ENCODE peak calls at places on chromosome 9, in ten cellular contexts. One of them, this sample, is unnamed.

GRCh38 chr9:124360277-124360676 is 55.0 kb downstream of the PSMB7 start:
- DNase-seq in HepG2: no peak
- DNase-seq in fibroblast of pulmonary artery: no peak
- DNase-seq in cardiac muscle cell: no peak
- DNase-seq in upper lobe of left lung: no peak
- DNase-seq in AG04450: no peak
- DNase-seq in esophagus muscularis mucosa: no peak
- DNase-seq in cardiac fibroblast: no peak
- DNase-seq in Peyer's patch: no peak
- DNase-seq in left ventricle myocardium inferior: no peak
- DNase-seq in this sample: no peak

GRCh38 chr9:71604197-71605063 is 163.9 kb downstream of the CEMIP2 start:
- DNase-seq in HepG2: peak; percentile 64
- DNase-seq in fibroblast of pulmonary artery: peak; percentile 83
- DNase-seq in cardiac muscle cell: peak; percentile 85
- DNase-seq in upper lobe of left lung: peak; percentile 83
- DNase-seq in AG04450: peak; percentile 54
- DNase-seq in esophagus muscularis mucosa: no peak
- DNase-seq in cardiac fibroblast: peak; percentile 83
- DNase-seq in Peyer's patch: peak; percentile 78
- DNase-seq in left ventricle myocardium inferior: peak; percentile 66
- DNase-seq in this sample: peak; percentile 69

GRCh38 chr9:134422301-134422700 is 96.0 kb downstream of the RXRA start:
- DNase-seq in HepG2: no peak
- DNase-seq in fibroblast of pulmonary artery: peak; percentile 21
- DNase-seq in cardiac muscle cell: no peak
- DNase-seq in upper lobe of left lung: peak; percentile 88
- DNase-seq in AG04450: no peak
- DNase-seq in esophagus muscularis mucosa: no peak
- DNase-seq in cardiac fibroblast: no peak
- DNase-seq in Peyer's patch: no peak
- DNase-seq in left ventricle myocardium inferior: no peak
- DNase-seq in this sample: no peak

GRCh38 chr9:130381660-130382059 is 63.1 kb upstream of the ASS1 start:
- DNase-seq in HepG2: no peak
- DNase-seq in fibroblast of pulmonary artery: no peak
- DNase-seq in cardiac muscle cell: no peak
- DNase-seq in upper lobe of left lung: no peak
- DNase-seq in AG04450: no peak
- DNase-seq in esophagus muscularis mucosa: no peak
- DNase-seq in cardiac fibroblast: no peak
- DNase-seq in Peyer's patch: no peak
- DNase-seq in left ventricle myocardium inferior: no peak
- DNase-seq in this sample: no peak

GRCh38 chr9:129501771-129502324 is 119.1 kb downstream of the C9orf50 start:
- DNase-seq in HepG2: no peak
- DNase-seq in fibroblast of pulmonary artery: no peak
- DNase-seq in cardiac muscle cell: no peak
- DNase-seq in upper lobe of left lung: peak; percentile 84
- DNase-seq in AG04450: no peak
- DNase-seq in esophagus muscularis mucosa: no peak
- DNase-seq in cardiac fibroblast: no peak
- DNase-seq in Peyer's patch: no peak
- DNase-seq in left ventricle myocardium inferior: no peak
- DNase-seq in this sample: no peak

GRCh38 chr9:78234810-78235209 is 1.1 kb upstream of the CEP78 start:
- DNase-seq in HepG2: no peak
- DNase-seq in fibroblast of pulmonary artery: peak; percentile 63
- DNase-seq in cardiac muscle cell: no peak
- DNase-seq in upper lobe of left lung: no peak
- DNase-seq in AG04450: no peak
- DNase-seq in esophagus muscularis mucosa: no peak
- DNase-seq in cardiac fibroblast: peak; percentile 51
- DNase-seq in Peyer's patch: no peak
- DNase-seq in left ventricle myocardium inferior: no peak
- DNase-seq in this sample: peak; percentile 48

GRCh38 chr9:71587576-71588362 is 180.5 kb downstream of the CEMIP2 start:
- DNase-seq in HepG2: no peak
- DNase-seq in fibroblast of pulmonary artery: no peak
- DNase-seq in cardiac muscle cell: no peak
- DNase-seq in upper lobe of left lung: no peak
- DNase-seq in AG04450: no peak
- DNase-seq in esophagus muscularis mucosa: no peak
- DNase-seq in cardiac fibroblast: peak; percentile 76
- DNase-seq in Peyer's patch: no peak
- DNase-seq in left ventricle myocardium inferior: no peak
- DNase-seq in this sample: peak; percentile 16

GRCh38 chr9:19127881-19128719 is 808 bp upstream of the PLIN2 start:
- DNase-seq in HepG2: no peak
- DNase-seq in fibroblast of pulmonary artery: no peak
- DNase-seq in cardiac muscle cell: no peak
- DNase-seq in upper lobe of left lung: no peak
- DNase-seq in AG04450: no peak
- DNase-seq in esophagus muscularis mucosa: no peak
- DNase-seq in cardiac fibroblast: peak; percentile 55
- DNase-seq in Peyer's patch: peak; percentile 41
- DNase-seq in left ventricle myocardium inferior: peak; percentile 37
- DNase-seq in this sample: no peak

GRCh38 chr9:132171702-132172101 is 9.8 kb downstream of the NTNG2 start:
- DNase-seq in HepG2: no peak
- DNase-seq in fibroblast of pulmonary artery: no peak
- DNase-seq in cardiac muscle cell: no peak
- DNase-seq in upper lobe of left lung: no peak
- DNase-seq in AG04450: no peak
- DNase-seq in esophagus muscularis mucosa: no peak
- DNase-seq in cardiac fibroblast: no peak
- DNase-seq in Peyer's patch: no peak
- DNase-seq in left ventricle myocardium inferior: no peak
- DNase-seq in this sample: no peak

GRCh38 chr9:127825319-127826051 is 22.8 kb downstream of the FPGS start:
- DNase-seq in HepG2: peak; percentile 56
- DNase-seq in fibroblast of pulmonary artery: no peak
- DNase-seq in cardiac muscle cell: peak; percentile 85
- DNase-seq in upper lobe of left lung: peak; percentile 53
- DNase-seq in AG04450: no peak
- DNase-seq in esophagus muscularis mucosa: no peak
- DNase-seq in cardiac fibroblast: no peak
- DNase-seq in Peyer's patch: peak; percentile 35
- DNase-seq in left ventricle myocardium inferior: peak; percentile 58
- DNase-seq in this sample: no peak

GRCh38 chr9:113580041-113580953 is 116.8 kb downstream of the RGS3 start:
- DNase-seq in HepG2: no peak
- DNase-seq in fibroblast of pulmonary artery: peak; percentile 58
- DNase-seq in cardiac muscle cell: no peak
- DNase-seq in upper lobe of left lung: peak; percentile 98
- DNase-seq in AG04450: no peak
- DNase-seq in esophagus muscularis mucosa: no peak
- DNase-seq in cardiac fibroblast: peak; percentile 59
- DNase-seq in Peyer's patch: peak; percentile 86
- DNase-seq in left ventricle myocardium inferior: peak; percentile 80
- DNase-seq in this sample: no peak

GRCh38 chr9:14627513-14627912 is 65.7 kb downstream of the ZDHHC21 start:
- DNase-seq in HepG2: no peak
- DNase-seq in fibroblast of pulmonary artery: no peak
- DNase-seq in cardiac muscle cell: no peak
- DNase-seq in upper lobe of left lung: no peak
- DNase-seq in AG04450: no peak
- DNase-seq in esophagus muscularis mucosa: no peak
- DNase-seq in cardiac fibroblast: no peak
- DNase-seq in Peyer's patch: no peak
- DNase-seq in left ventricle myocardium inferior: no peak
- DNase-seq in this sample: no peak

GRCh38 chr9:17783227-17783626 is 204.4 kb downstream of the SH3GL2 start:
- DNase-seq in HepG2: no peak
- DNase-seq in fibroblast of pulmonary artery: no peak
- DNase-seq in cardiac muscle cell: no peak
- DNase-seq in upper lobe of left lung: no peak
- DNase-seq in AG04450: no peak
- DNase-seq in esophagus muscularis mucosa: no peak
- DNase-seq in cardiac fibroblast: no peak
- DNase-seq in Peyer's patch: no peak
- DNase-seq in left ventricle myocardium inferior: no peak
- DNase-seq in this sample: no peak

GRCh38 chr9:10173561-10173960 is 439.2 kb downstream of the PTPRD start:
- DNase-seq in HepG2: no peak
- DNase-seq in fibroblast of pulmonary artery: no peak
- DNase-seq in cardiac muscle cell: no peak
- DNase-seq in upper lobe of left lung: no peak
- DNase-seq in AG04450: no peak
- DNase-seq in esophagus muscularis mucosa: no peak
- DNase-seq in cardiac fibroblast: no peak
- DNase-seq in Peyer's patch: no peak
- DNase-seq in left ventricle myocardium inferior: no peak
- DNase-seq in this sample: no peak

DNA sequence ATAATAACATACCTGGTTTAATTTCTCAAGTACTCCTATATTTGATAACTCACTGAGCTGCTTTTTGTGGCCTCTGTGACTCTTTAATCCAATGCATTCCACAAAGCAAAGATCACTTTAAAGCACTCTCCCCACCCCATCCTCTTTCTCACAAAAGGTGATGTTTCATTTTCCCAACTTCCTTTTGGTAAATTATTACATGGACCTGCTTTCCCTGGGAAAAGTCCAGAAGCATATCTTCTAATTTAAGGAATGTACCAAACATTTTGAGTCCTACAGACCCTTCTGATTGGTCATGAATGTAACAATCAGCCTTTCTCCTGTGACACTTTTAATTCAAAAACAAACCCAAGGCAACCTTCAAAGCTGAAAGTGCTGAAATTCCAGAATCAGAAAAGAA is 71.1 kb downstream of the MLLT3 start:
- DNase-seq in HepG2: peak; percentile 24
- DNase-seq in fibroblast of pulmonary artery: no peak
- DNase-seq in cardiac muscle cell: no peak
- DNase-seq in upper lobe of left lung: no peak
- DNase-seq in AG04450: no peak
- DNase-seq in esophagus muscularis mucosa: no peak
- DNase-seq in cardiac fibroblast: peak; percentile 16
- DNase-seq in Peyer's patch: no peak
- DNase-seq in left ventricle myocardium inferior: no peak
- DNase-seq in this sample: no peak
- H3K4me3 ChIP-seq in HepG2: no peak overlapping the region
- H3K4me3 ChIP-seq in fibroblast of pulmonary artery: no peak overlapping the region
- H3K4me3 ChIP-seq in cardiac muscle cell: no peak overlapping the region
- H3K4me3 ChIP-seq in upper lobe of left lung: no peak overlapping the region
- H3K4me3 ChIP-seq in AG04450: no peak overlapping the region
- H3K4me3 ChIP-seq in esophagus muscularis mucosa: no peak overlapping the region
- H3K4me3 ChIP-seq in cardiac fibroblast: no peak overlapping the region
- H3K4me3 ChIP-seq in Peyer's patch: no peak overlapping the region
- H3K4me3 ChIP-seq in left ventricle myocardium inferior: no peak overlapping the region
- H3K4me3 ChIP-seq in this sample: no peak overlapping the region

GRCh38 chr9:98132806-98133631 is 14.0 kb upstream of the TRIM14 start:
- DNase-seq in HepG2: no peak
- DNase-seq in fibroblast of pulmonary artery: no peak
- DNase-seq in cardiac muscle cell: no peak
- DNase-seq in upper lobe of left lung: no peak
- DNase-seq in AG04450: no peak
- DNase-seq in esophagus muscularis mucosa: no peak
- DNase-seq in cardiac fibroblast: no peak
- DNase-seq in Peyer's patch: no peak
- DNase-seq in left ventricle myocardium inferior: no peak
- DNase-seq in this sample: no peak
- TF ChIP-seq CTCF in HepG2: no peak
- TF ChIP-seq CTCF in fibroblast of pulmonary artery: no peak
- TF ChIP-seq CTCF in cardiac muscle cell: no peak
- TF ChIP-seq CTCF in upper lobe of left lung: no peak
- TF ChIP-seq CTCF in AG04450: no peak
- TF ChIP-seq CTCF in esophagus muscularis mucosa: no peak
- TF ChIP-seq CTCF in cardiac fibroblast: no peak
- TF ChIP-seq CTCF in Peyer's patch: no peak
- TF ChIP-seq CTCF in left ventricle myocardium inferior: no peak
- TF ChIP-seq CTCF in this sample: no peak

GRCh38 chr9:82776508-82776907 is 286.4 kb downstream of the RASEF start:
- DNase-seq in HepG2: no peak
- DNase-seq in fibroblast of pulmonary artery: no peak
- DNase-seq in cardiac muscle cell: no peak
- DNase-seq in upper lobe of left lung: no peak
- DNase-seq in AG04450: no peak
- DNase-seq in esophagus muscularis mucosa: no peak
- DNase-seq in cardiac fibroblast: no peak
- DNase-seq in Peyer's patch: no peak
- DNase-seq in left ventricle myocardium inferior: no peak
- DNase-seq in this sample: no peak
- H3K4me3 ChIP-seq in HepG2: no peak overlapping the region
- H3K4me3 ChIP-seq in fibroblast of pulmonary artery: no peak overlapping the region
- H3K4me3 ChIP-seq in cardiac muscle cell: no peak overlapping the region
- H3K4me3 ChIP-seq in upper lobe of left lung: no peak overlapping the region
- H3K4me3 ChIP-seq in AG04450: no peak overlapping the region
- H3K4me3 ChIP-seq in esophagus muscularis mucosa: no peak overlapping the region
- H3K4me3 ChIP-seq in cardiac fibroblast: no peak overlapping the region
- H3K4me3 ChIP-seq in Peyer's patch: no peak overlapping the region
- H3K4me3 ChIP-seq in left ventricle myocardium inferior: no peak overlapping the region
- H3K4me3 ChIP-seq in this sample: no peak overlapping the region

GRCh38 chr9:97763884-97764283 is 66.7 kb upstream of the XPA start:
- DNase-seq in HepG2: no peak
- DNase-seq in fibroblast of pulmonary artery: no peak
- DNase-seq in cardiac muscle cell: no peak
- DNase-seq in upper lobe of left lung: no peak
- DNase-seq in AG04450: no peak
- DNase-seq in esophagus muscularis mucosa: no peak
- DNase-seq in cardiac fibroblast: no peak
- DNase-seq in Peyer's patch: no peak
- DNase-seq in left ventricle myocardium inferior: no peak
- DNase-seq in this sample: no peak

GRCh38 chr9:97766610-97767009 is 69.5 kb upstream of the XPA start:
- DNase-seq in HepG2: no peak
- DNase-seq in fibroblast of pulmonary artery: no peak
- DNase-seq in cardiac muscle cell: no peak
- DNase-seq in upper lobe of left lung: no peak
- DNase-seq in AG04450: no peak
- DNase-seq in esophagus muscularis mucosa: no peak
- DNase-seq in cardiac fibroblast: no peak
- DNase-seq in Peyer's patch: no peak
- DNase-seq in left ventricle myocardium inferior: no peak
- DNase-seq in this sample: no peak

GRCh38 chr9:97768731-97769130 is 71.6 kb upstream of the XPA start:
- DNase-seq in HepG2: no peak
- DNase-seq in fibroblast of pulmonary artery: peak; percentile 23
- DNase-seq in cardiac muscle cell: no peak
- DNase-seq in upper lobe of left lung: no peak
- DNase-seq in AG04450: no peak
- DNase-seq in esophagus muscularis mucosa: no peak
- DNase-seq in cardiac fibroblast: peak; percentile 63
- DNase-seq in Peyer's patch: no peak
- DNase-seq in left ventricle myocardium inferior: no peak
- DNase-seq in this sample: peak; percentile 94

GRCh38 chr9:97767891-97768290 is 70.8 kb upstream of the XPA start:
- DNase-seq in HepG2: no peak
- DNase-seq in fibroblast of pulmonary artery: no peak
- DNase-seq in cardiac muscle cell: no peak
- DNase-seq in upper lobe of left lung: no peak
- DNase-seq in AG04450: no peak
- DNase-seq in esophagus muscularis mucosa: no peak
- DNase-seq in cardiac fibroblast: peak; percentile 22
- DNase-seq in Peyer's patch: no peak
- DNase-seq in left ventricle myocardium inferior: no peak
- DNase-seq in this sample: peak; percentile 54

DNA sequence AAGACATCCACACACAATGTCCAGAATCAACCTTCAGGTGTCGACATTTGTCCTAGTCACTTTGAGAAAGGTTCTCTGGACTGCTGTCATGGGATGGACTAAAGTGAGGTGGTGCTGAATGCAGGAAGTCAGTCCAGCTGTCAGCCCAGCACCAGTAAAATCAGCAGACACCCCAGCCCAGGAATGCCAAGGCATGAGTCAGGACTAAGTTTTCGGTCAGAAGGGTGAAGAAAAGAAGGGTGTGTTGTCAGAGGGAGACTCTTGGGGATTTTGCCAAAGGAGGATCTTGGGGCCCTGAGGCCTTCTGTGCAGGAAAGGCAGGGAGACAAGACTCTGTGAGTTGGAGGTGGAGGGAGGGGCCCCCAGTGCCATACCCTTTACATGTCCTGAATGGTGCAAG is 69.0 kb upstream of the XPA start:
- DNase-seq in HepG2: no peak
- DNase-seq in fibroblast of pulmonary artery: peak; percentile 18
- DNase-seq in cardiac muscle cell: peak; percentile 13
- DNase-seq in upper lobe of left lung: no peak
- DNase-seq in AG04450: no peak
- DNase-seq in esophagus muscularis mucosa: no peak
- DNase-seq in cardiac fibroblast: peak; percentile 46
- DNase-seq in Peyer's patch: no peak
- DNase-seq in left ventricle myocardium inferior: no peak
- DNase-seq in this sample: peak; percentile 76
- TF ChIP-seq CTCF in HepG2: no peak
- TF ChIP-seq CTCF in fibroblast of pulmonary artery: no peak
- TF ChIP-seq CTCF in cardiac muscle cell: no peak
- TF ChIP-seq CTCF in upper lobe of left lung: no peak
- TF ChIP-seq CTCF in AG04450: no peak
- TF ChIP-seq CTCF in esophagus muscularis mucosa: no peak
- TF ChIP-seq CTCF in cardiac fibroblast: no peak
- TF ChIP-seq CTCF in Peyer's patch: no peak
- TF ChIP-seq CTCF in left ventricle myocardium inferior: no peak
- TF ChIP-seq CTCF in this sample: no peak